ENCODE peak calls at places on chromosomes 1 and 21, in nine cellular contexts. X is uterus; S is CD8-positive, alpha-beta T cell; L is body of pancreas; K is thoracic aorta; T is IMR-90; P is A673; J is testis; Y is ovary. Q is an unnamed sample. For H3K4me1, the result is how much of the 10 kb centered on the place peaks cover.

GRCh38 chr1:6491966-6492365 is 499 bp upstream of the PLEKHG5 start:
- DNase-seq in X (no peak), S (no peak), L (no peak), K (no peak), T (no peak), P (no peak), J (no peak), Y (no peak), Q (no peak)

GRCh38 chr21:38733973-38734546 is 71.7 kb upstream of the ETS2 start:
- DNase-seq in X (peak), S (peak), L (peak), K (peak), T (peak), P (peak), J (peak), Y (peak), Q (peak)

GRCh38 chr1:87044840-87045239 is 130.4 kb downstream of the HS2ST1 start:
- DNase-seq in X (no peak), S (peak), L (no peak), K (no peak), T (no peak), P (no peak), J (no peak), Y (no peak), Q (no peak)

GRCh38 chr1:233759665-233760064 is 144.8 kb upstream of the SLC35F3 start:
- DNase-seq in X (no peak), S (no peak), L (no peak), K (no peak), T (no peak), P (no peak), J (no peak), Y (no peak), Q (no peak)

GRCh38 chr1:42003433-42003832 is 84.7 kb upstream of the HIVEP3 start:
- DNase-seq in X (no peak), S (no peak), L (no peak), K (no peak), T (no peak), P (peak), J (no peak), Y (no peak), Q (no peak)

GRCh38 chr1:95073446-95073845 is 695 bp upstream of the ALG14 start:
- DNase-seq in X (no peak), S (no peak), L (no peak), K (no peak), T (no peak), P (no peak), J (no peak), Y (no peak), Q (no peak)

GRCh38 chr1:109239580-109240068 is 9.7 kb upstream of the CELSR2 start:
- DNase-seq in X (no peak), S (no peak), L (no peak), K (no peak), T (peak), P (peak), J (peak), Y (no peak), Q (no peak)

GRCh38 chr1:245901037-245901436 is 606.0 kb downstream of the SMYD3 start:
- DNase-seq in X (no peak), S (no peak), L (no peak), K (no peak), T (peak), P (no peak), J (no peak), Y (no peak), Q (no peak)

GRCh38 chr1:236861560-236862230 is 66.6 kb downstream of the MTR start:
- DNase-seq in X (no peak), S (no peak), L (no peak), K (no peak), T (peak), P (no peak), J (no peak), Y (no peak), Q (no peak)

GRCh38 chr1:238951809-238952208 is 434.6 kb upstream of the CHRM3 start:
- DNase-seq in X (no peak), S (no peak), L (peak), K (no peak), T (peak), P (peak), J (peak), Y (no peak), Q (no peak)

GRCh38 chr1:200491097-200491496 is 81.3 kb upstream of the ZNF281 start:
- DNase-seq in X (no peak), S (no peak), L (no peak), K (no peak), T (no peak), P (no peak), J (no peak), Y (no peak), Q (no peak)

GRCh38 chr21:32921632-32922230 is 104.0 kb upstream of the OLIG2 start:
- DNase-seq in X (no peak), S (peak), L (no peak), K (no peak), T (peak), P (peak), J (peak), Y (no peak), Q (no peak)

GRCh38 chr21:45460011-45460565 is 55.1 kb downstream of the COL18A1 start:
- DNase-seq in X (no peak), S (no peak), L (no peak), K (no peak), T (no peak), P (no peak), J (no peak), Y (peak), Q (no peak)

DNA sequence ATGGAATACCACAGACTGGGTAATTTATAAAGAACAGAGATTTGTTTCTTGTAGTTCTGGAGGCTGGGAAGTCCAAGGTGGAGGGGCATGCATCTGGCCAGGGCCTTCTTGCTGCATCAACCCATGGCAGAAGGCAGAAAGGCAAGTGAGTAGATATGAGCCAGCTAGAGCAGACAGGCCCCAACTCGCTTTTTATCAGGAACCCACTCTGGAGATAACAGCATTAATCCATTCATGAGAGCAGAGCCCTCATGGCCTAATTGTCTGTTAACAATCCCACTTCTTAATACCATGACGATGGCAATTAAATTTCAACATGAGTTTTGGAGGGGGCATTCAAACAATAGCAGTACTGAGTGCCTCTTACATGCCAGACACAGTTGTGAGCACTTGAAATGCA is 87.2 kb upstream of the SOX13 start:
- DNase-seq in X (no peak), S (no peak), L (no peak), K (no peak), T (no peak), P (peak), J (no peak), Y (no peak), Q (no peak)
- H3K4me3 ChIP-seq in X (no peak), S (no peak), L (no peak), K (no peak), T (no peak), P (no peak), J (no peak), Y (no peak), Q (no peak)

GRCh38 chr1:43368646-43369020 is 822 bp upstream of the ELOVL1 start:
- DNase-seq in X (no peak), S (no peak), L (no peak), K (no peak), T (no peak), P (no peak), J (no peak), Y (no peak), Q (no peak)

GRCh38 chr1:43366601-43367025 is 1.2 kb downstream of the ELOVL1 start:
- DNase-seq in X (no peak), S (no peak), L (no peak), K (no peak), T (no peak), P (no peak), J (no peak), Y (no peak), Q (no peak)

GRCh38 chr1:43366179-43366578 is 1.6 kb downstream of the ELOVL1 start:
- DNase-seq in X (no peak), S (no peak), L (peak), K (no peak), T (no peak), P (no peak), J (no peak), Y (no peak), Q (no peak)

GRCh38 chr1:43367026-43367903 is 546 bp downstream of the ELOVL1 start:
- DNase-seq in X (no peak), S (peak), L (no peak), K (no peak), T (no peak), P (peak), J (no peak), Y (peak), Q (no peak)

DNA sequence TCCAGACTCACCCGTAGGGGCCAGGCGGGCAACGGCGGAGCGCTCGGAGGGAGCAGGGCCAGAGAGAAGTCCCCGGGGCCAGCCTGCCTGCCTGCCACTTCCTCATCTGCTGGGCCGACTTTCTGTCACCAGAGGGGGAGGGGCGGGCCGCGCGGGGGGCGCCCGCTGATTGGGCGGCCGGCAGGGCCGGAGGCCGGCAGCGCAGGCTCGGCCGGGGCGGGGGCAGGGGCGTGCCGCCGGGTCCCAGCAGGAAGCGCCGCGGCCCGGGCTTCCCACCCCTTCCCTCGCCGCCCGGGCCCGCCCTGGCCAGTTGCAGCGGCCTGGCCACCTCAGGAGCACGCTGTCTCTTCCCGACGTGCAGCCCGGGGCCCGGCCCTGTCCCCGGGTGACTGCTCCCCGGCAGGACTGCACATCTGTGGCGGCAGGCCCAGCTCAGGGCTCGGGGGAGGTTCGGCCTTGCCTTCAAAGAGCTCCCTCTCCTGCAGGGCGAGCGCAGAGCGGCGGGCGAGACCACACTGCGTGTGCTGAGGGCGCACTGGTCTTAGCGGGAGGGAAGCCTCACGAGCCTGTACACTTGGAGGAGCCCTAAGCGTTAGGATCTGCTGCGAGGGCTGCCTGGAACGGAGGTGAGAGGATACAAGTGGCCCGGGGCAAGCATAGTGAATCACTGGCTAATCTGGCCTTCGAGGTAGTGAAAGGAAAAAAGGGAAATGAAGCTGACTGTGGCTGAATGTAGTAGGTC is at the start of gene ELOVL1:
- DNase-seq in X (peak), S (peak), L (peak), K (peak), T (peak), P (peak), J (peak), Y (peak), Q (peak)
- H3K4me1 ChIP-seq in X (under half), S (under half), L (under half), K (under half), T (under half), P (under half), J (under half), Y (under half), Q (under half)

GRCh38 chr1:85611390-85611789 is 30.8 kb downstream of the CCN1 start:
- DNase-seq in X (no peak), S (no peak), L (no peak), K (no peak), T (peak), P (no peak), J (no peak), Y (no peak), Q (no peak)

GRCh38 chr1:85611856-85612255 is 31.3 kb downstream of the CCN1 start:
- DNase-seq in X (peak), S (no peak), L (peak), K (no peak), T (peak), P (no peak), J (no peak), Y (no peak), Q (no peak)

GRCh38 chr1:85609976-85610375 is 29.4 kb downstream of the CCN1 start:
- DNase-seq in X (no peak), S (no peak), L (no peak), K (no peak), T (no peak), P (no peak), J (no peak), Y (no peak), Q (no peak)

GRCh38 chr1:85615536-85615935 is 35.0 kb downstream of the CCN1 start:
- DNase-seq in X (no peak), S (no peak), L (no peak), K (no peak), T (no peak), P (no peak), J (no peak), Y (no peak), Q (no peak)

GRCh38 chr1:85612704-85613361 is 32.3 kb downstream of the CCN1 start:
- DNase-seq in X (no peak), S (no peak), L (peak), K (no peak), T (peak), P (peak), J (peak), Y (no peak), Q (no peak)
- H3K27ac ChIP-seq in X (peak), S (no peak), L (peak), K (peak), T (peak), P (no peak), J (no peak), Y (no peak), Q (peak)

DNA sequence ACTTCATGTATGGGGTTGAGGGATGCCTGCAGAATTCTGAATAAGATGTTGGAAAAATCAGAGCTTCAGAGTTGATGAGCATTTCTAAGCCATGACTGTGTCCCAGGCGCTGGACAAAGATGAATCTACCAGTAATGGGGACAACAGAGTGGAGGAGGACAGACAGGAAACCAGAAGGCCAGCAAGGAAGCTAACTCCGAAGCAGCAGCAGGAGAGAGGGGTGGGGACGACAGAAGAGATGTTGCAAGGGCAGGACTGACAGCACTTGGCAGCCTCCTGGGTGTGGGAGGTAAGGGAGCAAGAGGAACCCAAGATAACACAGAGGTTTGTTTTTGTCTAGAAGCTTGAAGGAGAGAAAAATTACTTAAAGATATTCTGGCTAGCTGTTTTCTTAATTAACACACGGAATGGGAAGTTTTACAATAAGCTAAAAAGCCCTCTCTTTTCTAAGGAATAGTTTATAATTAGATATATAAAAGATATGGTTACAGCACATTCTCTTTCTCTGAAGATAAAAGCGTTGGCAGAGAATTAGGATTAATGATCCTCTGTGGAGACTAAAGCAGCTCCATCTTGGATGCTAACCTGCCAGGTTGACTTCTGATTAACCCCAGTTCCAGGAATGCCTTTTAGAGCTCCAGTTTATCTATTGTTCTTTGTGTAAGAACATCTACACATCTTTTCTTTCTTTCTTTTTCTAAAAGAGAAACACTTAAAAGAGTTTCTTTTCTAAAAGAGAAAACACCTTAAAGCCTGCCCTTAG is 92.7 kb downstream of the TENT5C start:
- DNase-seq in X (peak), S (no peak), L (no peak), K (no peak), T (peak), P (no peak), J (no peak), Y (peak), Q (no peak)
- H3K4me3 ChIP-seq in X (no peak), S (no peak), L (no peak), K (no peak), T (no peak), P (no peak), J (no peak), Y (no peak), Q (no peak)

GRCh38 chr1:222000131-222000530 is 258.2 kb upstream of the DUSP10 start:
- DNase-seq in X (no peak), S (no peak), L (no peak), K (no peak), T (no peak), P (no peak), J (no peak), Y (no peak), Q (no peak)
- H3K4me1 ChIP-seq in X (under half), S (under half), L (under half), K (under half), T (under half), P (under half), J (under half), Y (under half), Q (under half)

GRCh38 chr1:39407889-39408640 is 83.4 kb upstream of the BMP8A start:
- DNase-seq in X (peak), S (no peak), L (peak), K (no peak), T (no peak), P (no peak), J (no peak), Y (no peak), Q (no peak)

GRCh38 chr1:39409055-39409816 is 82.2 kb upstream of the BMP8A start:
- DNase-seq in X (peak), S (no peak), L (peak), K (no peak), T (peak), P (peak), J (peak), Y (peak), Q (peak)

GRCh38 chr1:39406533-39407478 is 84.6 kb upstream of the BMP8A start:
- DNase-seq in X (no peak), S (no peak), L (no peak), K (no peak), T (peak), P (no peak), J (peak), Y (no peak), Q (no peak)

GRCh38 chr1:39407496-39407888 is 83.9 kb upstream of the BMP8A start:
- DNase-seq in X (no peak), S (no peak), L (no peak), K (no peak), T (no peak), P (peak), J (no peak), Y (no peak), Q (no peak)

GRCh38 chr1:39408641-39409054 is 82.8 kb upstream of the BMP8A start:
- DNase-seq in X (peak), S (peak), L (peak), K (peak), T (peak), P (peak), J (peak), Y (peak), Q (peak)
- H3K27ac ChIP-seq in X (peak), S (no peak), L (peak), K (peak), T (peak), P (peak), J (peak), Y (peak), Q (peak)

GRCh38 chr1:39410915-39411436 is 80.5 kb upstream of the BMP8A start:
- DNase-seq in X (peak), S (peak), L (peak), K (no peak), T (peak), P (peak), J (peak), Y (peak), Q (peak)

GRCh38 chr1:39412079-39412478 is 79.4 kb upstream of the BMP8A start:
- DNase-seq in X (no peak), S (no peak), L (no peak), K (no peak), T (no peak), P (no peak), J (no peak), Y (no peak), Q (no peak)

GRCh38 chr1:39413902-39414528 is 77.4 kb upstream of the BMP8A start:
- DNase-seq in X (no peak), S (no peak), L (no peak), K (no peak), T (no peak), P (no peak), J (no peak), Y (no peak), Q (no peak)

GRCh38 chr1:39412892-39413291 is 78.5 kb upstream of the BMP8A start:
- DNase-seq in X (no peak), S (no peak), L (no peak), K (no peak), T (no peak), P (no peak), J (no peak), Y (no peak), Q (no peak)

GRCh38 chr1:39411526-39411925 is 79.9 kb upstream of the BMP8A start:
- DNase-seq in X (no peak), S (no peak), L (no peak), K (no peak), T (peak), P (no peak), J (no peak), Y (no peak), Q (no peak)
- H3K4me3 ChIP-seq in X (peak), S (no peak), L (no peak), K (peak), T (peak), P (peak), J (peak), Y (no peak), Q (peak)